ENCODE peak calls at places on chromosomes 12 and 14, in seven cellular contexts. One of them, this sample, is unnamed.

GRCh38 chr14:84825481-84825880 is 704.5 kb upstream of the FLRT2 start:
- DNase-seq in NCI-H2029 treated with DMSO at 0.1 percent for 48 hours: no peak
- DNase-seq in stimulated activated CD8-positive, alpha-beta memory T cell treated with anti-CD3 and anti-CD28 coated beads, Interleukin-4, amount 100 ng/mL, for 4 hours: no peak
- DNase-seq in HFFc6: no peak
- DNase-seq in NCI-H1105: no peak
- DNase-seq in kidney glomerular epithelial cell: peak; percentile 38
- DNase-seq in GM12891: no peak
- DNase-seq in this sample: no peak

GRCh38 chr14:98993818-98994217 is 278.2 kb downstream of the BCL11B start:
- DNase-seq in NCI-H2029 treated with DMSO at 0.1 percent for 48 hours: no peak
- DNase-seq in stimulated activated CD8-positive, alpha-beta memory T cell treated with anti-CD3 and anti-CD28 coated beads, Interleukin-4, amount 100 ng/mL, for 4 hours: no peak
- DNase-seq in HFFc6: no peak
- DNase-seq in NCI-H1105: no peak
- DNase-seq in kidney glomerular epithelial cell: no peak
- DNase-seq in GM12891: no peak
- DNase-seq in this sample: no peak

GRCh38 chr14:30573203-30573814 is 14.4 kb downstream of the G2E3 start:
- DNase-seq in NCI-H2029 treated with DMSO at 0.1 percent for 48 hours: no peak
- DNase-seq in stimulated activated CD8-positive, alpha-beta memory T cell treated with anti-CD3 and anti-CD28 coated beads, Interleukin-4, amount 100 ng/mL, for 4 hours: no peak
- DNase-seq in HFFc6: peak; percentile 39
- DNase-seq in NCI-H1105: no peak
- DNase-seq in kidney glomerular epithelial cell: peak; percentile 35
- DNase-seq in GM12891: no peak
- DNase-seq in this sample: no peak

GRCh38 chr12:53113951-53114350 is 10.7 kb downstream of the SOAT2 start:
- DNase-seq in NCI-H2029 treated with DMSO at 0.1 percent for 48 hours: no peak
- DNase-seq in stimulated activated CD8-positive, alpha-beta memory T cell treated with anti-CD3 and anti-CD28 coated beads, Interleukin-4, amount 100 ng/mL, for 4 hours: no peak
- DNase-seq in HFFc6: no peak
- DNase-seq in NCI-H1105: no peak
- DNase-seq in kidney glomerular epithelial cell: no peak
- DNase-seq in GM12891: no peak
- DNase-seq in this sample: no peak

GRCh38 chr12:114288071-114288470 is 117.9 kb downstream of the TBX5 start:
- DNase-seq in NCI-H2029 treated with DMSO at 0.1 percent for 48 hours: no peak
- DNase-seq in stimulated activated CD8-positive, alpha-beta memory T cell treated with anti-CD3 and anti-CD28 coated beads, Interleukin-4, amount 100 ng/mL, for 4 hours: no peak
- DNase-seq in HFFc6: no peak
- DNase-seq in NCI-H1105: no peak
- DNase-seq in kidney glomerular epithelial cell: no peak
- DNase-seq in GM12891: no peak
- DNase-seq in this sample: no peak

GRCh38 chr12:116434155-116435065 is 124.8 kb upstream of the MAP1LC3B2 start:
- DNase-seq in NCI-H2029 treated with DMSO at 0.1 percent for 48 hours: no peak
- DNase-seq in stimulated activated CD8-positive, alpha-beta memory T cell treated with anti-CD3 and anti-CD28 coated beads, Interleukin-4, amount 100 ng/mL, for 4 hours: no peak
- DNase-seq in HFFc6: peak; percentile 93
- DNase-seq in NCI-H1105: no peak
- DNase-seq in kidney glomerular epithelial cell: peak; percentile 68
- DNase-seq in GM12891: no peak
- DNase-seq in this sample: no peak

GRCh38 chr12:78494911-78495310 is 369.7 kb upstream of the SYT1 start:
- DNase-seq in NCI-H2029 treated with DMSO at 0.1 percent for 48 hours: no peak
- DNase-seq in stimulated activated CD8-positive, alpha-beta memory T cell treated with anti-CD3 and anti-CD28 coated beads, Interleukin-4, amount 100 ng/mL, for 4 hours: no peak
- DNase-seq in HFFc6: peak; percentile 10
- DNase-seq in NCI-H1105: no peak
- DNase-seq in kidney glomerular epithelial cell: no peak
- DNase-seq in GM12891: no peak
- DNase-seq in this sample: no peak

GRCh38 chr14:104545151-104545931 is 34.2 kb upstream of the C14orf180 start:
- DNase-seq in NCI-H2029 treated with DMSO at 0.1 percent for 48 hours: no peak
- DNase-seq in stimulated activated CD8-positive, alpha-beta memory T cell treated with anti-CD3 and anti-CD28 coated beads, Interleukin-4, amount 100 ng/mL, for 4 hours: no peak
- DNase-seq in HFFc6: no peak
- DNase-seq in NCI-H1105: peak; percentile 38
- DNase-seq in kidney glomerular epithelial cell: no peak
- DNase-seq in GM12891: no peak
- DNase-seq in this sample: no peak

GRCh38 chr12:5497329-5498058 is 65.6 kb downstream of the NTF3 start:
- DNase-seq in NCI-H2029 treated with DMSO at 0.1 percent for 48 hours: no peak
- DNase-seq in stimulated activated CD8-positive, alpha-beta memory T cell treated with anti-CD3 and anti-CD28 coated beads, Interleukin-4, amount 100 ng/mL, for 4 hours: no peak
- DNase-seq in HFFc6: no peak
- DNase-seq in NCI-H1105: no peak
- DNase-seq in kidney glomerular epithelial cell: no peak
- DNase-seq in GM12891: no peak
- DNase-seq in this sample: no peak